ENCODE peak calls at places on chromosomes 12 and 14, in four cellular contexts. P is kidney, B is left ventricle myocardium inferior, Y is fibroblast of the aortic adventitia. V is an unnamed sample.

GRCh38 chr14:98592611-98593170 is 679.3 kb downstream of the BCL11B start:
- DNase-seq in P (no peak), B (no peak), Y (no peak), V (no peak)

GRCh38 chr12:62006076-62006732 is 254.0 kb upstream of the USP15 start:
- DNase-seq in P (no peak), B (no peak), Y (peak; percentile 42), V (peak; percentile 42)

GRCh38 chr12:50690923-50691322 is 73.0 kb upstream of the ATF1 start:
- DNase-seq in P (no peak), B (peak; percentile 46), Y (peak; percentile 22), V (peak; percentile 7)

GRCh38 chr12:121223283-121223946 is 13.5 kb downstream of the P2RX4 start:
- DNase-seq in P (peak; percentile 58), B (no peak), Y (no peak), V (no peak)

GRCh38 chr14:30223385-30223785 is 295.7 kb upstream of the PRKD1 start:
- DNase-seq in P (peak; percentile 88), B (peak; percentile 29), Y (peak; percentile 93), V (peak; percentile 94)

GRCh38 chr14:33359288-33359881 is 420.7 kb downstream of the NPAS3 start:
- DNase-seq in P (no peak), B (no peak), Y (no peak), V (no peak)

GRCh38 chr14:36207500-36207899 is 31.0 kb upstream of the PTCSC3 start:
- DNase-seq in P (no peak), B (no peak), Y (peak; percentile 13), V (no peak)

GRCh38 chr12:112524676-112525425 is 106.1 kb downstream of the PTPN11 start:
- DNase-seq in P (no peak), B (no peak), Y (peak; percentile 12), V (peak; percentile 40)

GRCh38 chr14:36094963-36095362 is 81.6 kb downstream of the PTCSC3 start:
- DNase-seq in P (no peak), B (no peak), Y (no peak), V (no peak)

GRCh38 chr14:59509101-59509500 is 24.8 kb downstream of the JKAMP start:
- DNase-seq in P (no peak), B (no peak), Y (no peak), V (no peak)

GRCh38 chr12:94979941-94980340 is 23.6 kb downstream of the NDUFA12 start:
- DNase-seq in P (no peak), B (no peak), Y (no peak), V (no peak)

GRCh38 chr12:94977766-94978468 is 25.6 kb downstream of the NDUFA12 start:
- DNase-seq in P (no peak), B (no peak), Y (no peak), V (no peak)

GRCh38 chr12:94982456-94982855 is 21.0 kb downstream of the NDUFA12 start:
- DNase-seq in P (no peak), B (no peak), Y (no peak), V (peak; percentile 5)

GRCh38 chr12:94983321-94983720 is 20.2 kb downstream of the NDUFA12 start:
- DNase-seq in P (no peak), B (no peak), Y (no peak), V (no peak)

GRCh38 chr12:94980577-94980976 is 22.9 kb downstream of the NDUFA12 start:
- DNase-seq in P (no peak), B (no peak), Y (peak; percentile 57), V (peak; percentile 56)
- TF ChIP-seq CTCF in P (no peak), B (peak; percentile 30), Y (peak; percentile 40), V (peak; percentile 47)

GRCh38 chr12:76558684-76559276 is 791 bp downstream of the OSBPL8 start:
- DNase-seq in P (peak; percentile 85), B (peak; percentile 52), Y (peak; percentile 33), V (peak; percentile 50)
- H3K4me3 ChIP-seq in P (peak overlapping the region; percentile 78), B (peak overlapping the region; percentile 94), Y (peak overlapping the region; percentile 96), V (peak overlapping the region; percentile 96)

DNA sequence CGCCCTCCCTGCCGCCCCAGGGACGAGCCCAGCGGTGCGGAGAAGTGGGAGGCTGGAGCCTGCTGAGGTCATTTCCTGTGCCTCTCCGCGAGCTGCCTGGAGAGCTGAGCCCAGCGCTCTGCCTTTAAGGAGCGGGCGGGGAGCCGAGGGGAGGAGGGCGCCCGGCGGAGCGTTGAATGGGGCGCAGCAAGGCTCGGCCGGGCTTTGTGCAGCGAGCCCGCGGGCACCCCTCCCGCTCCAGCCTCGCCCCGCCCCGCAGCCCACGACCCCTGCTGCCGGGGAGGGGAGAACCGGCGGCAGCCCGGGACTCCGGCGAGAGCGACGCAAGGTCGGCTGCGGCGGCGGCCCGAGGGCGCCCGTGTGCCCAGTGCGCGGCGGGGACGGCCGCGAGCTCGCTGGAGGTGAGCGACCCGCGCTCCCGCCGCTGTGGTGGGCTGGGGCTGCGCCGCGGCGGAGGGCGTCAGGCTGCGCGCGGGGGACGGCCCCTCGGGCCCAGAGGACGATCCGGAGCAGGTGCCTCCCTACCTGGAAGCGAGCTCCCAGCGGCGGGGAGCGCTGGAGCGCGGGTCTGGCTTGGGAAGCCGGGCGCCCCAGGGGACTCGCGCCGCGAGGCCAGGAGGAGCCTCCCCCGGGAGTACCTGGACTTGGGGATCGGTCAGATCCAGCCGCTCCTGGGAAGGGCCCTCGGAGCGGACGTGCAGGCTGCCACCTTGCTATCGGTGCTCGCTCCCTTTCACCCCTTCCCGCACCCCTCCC is at the start of gene PLEKHH1:
- DNase-seq in P (peak; percentile 92), B (peak; percentile 80), Y (peak; percentile 48), V (peak; percentile 65)
- TF ChIP-seq CTCF in P (no peak), B (no peak), Y (no peak), V (no peak)

GRCh38 chr12:53969588-53970259 is 3.2 kb upstream of the HOXC11 start:
- DNase-seq in P (no peak), B (no peak), Y (no peak), V (no peak)
- H3K4me3 ChIP-seq in P (no peak overlapping the region), B (no peak overlapping the region), Y (no peak overlapping the region), V (no peak overlapping the region)

GRCh38 chr12:31727197-31727596 is 1.6 kb downstream of the AMN1 start:
- DNase-seq in P (no peak), B (no peak), Y (no peak), V (no peak)

GRCh38 chr12:31729728-31730127 is 907 bp upstream of the AMN1 start:
- DNase-seq in P (no peak), B (no peak), Y (no peak), V (no peak)

GRCh38 chr12:31728289-31728916 is 418 bp downstream of the AMN1 start:
- DNase-seq in P (no peak), B (no peak), Y (no peak), V (no peak)

GRCh38 chr12:31726575-31726974 is 2.2 kb downstream of the AMN1 start:
- DNase-seq in P (no peak), B (no peak), Y (no peak), V (no peak)

GRCh38 chr12:31728917-31729640 is at the start of gene AMN1:
- DNase-seq in P (peak; percentile 100), B (peak; percentile 99), Y (peak; percentile 99), V (peak; percentile 100)
- TF ChIP-seq CTCF in P (peak; percentile 20), B (peak; percentile 39), Y (no peak), V (no peak)

DNA sequence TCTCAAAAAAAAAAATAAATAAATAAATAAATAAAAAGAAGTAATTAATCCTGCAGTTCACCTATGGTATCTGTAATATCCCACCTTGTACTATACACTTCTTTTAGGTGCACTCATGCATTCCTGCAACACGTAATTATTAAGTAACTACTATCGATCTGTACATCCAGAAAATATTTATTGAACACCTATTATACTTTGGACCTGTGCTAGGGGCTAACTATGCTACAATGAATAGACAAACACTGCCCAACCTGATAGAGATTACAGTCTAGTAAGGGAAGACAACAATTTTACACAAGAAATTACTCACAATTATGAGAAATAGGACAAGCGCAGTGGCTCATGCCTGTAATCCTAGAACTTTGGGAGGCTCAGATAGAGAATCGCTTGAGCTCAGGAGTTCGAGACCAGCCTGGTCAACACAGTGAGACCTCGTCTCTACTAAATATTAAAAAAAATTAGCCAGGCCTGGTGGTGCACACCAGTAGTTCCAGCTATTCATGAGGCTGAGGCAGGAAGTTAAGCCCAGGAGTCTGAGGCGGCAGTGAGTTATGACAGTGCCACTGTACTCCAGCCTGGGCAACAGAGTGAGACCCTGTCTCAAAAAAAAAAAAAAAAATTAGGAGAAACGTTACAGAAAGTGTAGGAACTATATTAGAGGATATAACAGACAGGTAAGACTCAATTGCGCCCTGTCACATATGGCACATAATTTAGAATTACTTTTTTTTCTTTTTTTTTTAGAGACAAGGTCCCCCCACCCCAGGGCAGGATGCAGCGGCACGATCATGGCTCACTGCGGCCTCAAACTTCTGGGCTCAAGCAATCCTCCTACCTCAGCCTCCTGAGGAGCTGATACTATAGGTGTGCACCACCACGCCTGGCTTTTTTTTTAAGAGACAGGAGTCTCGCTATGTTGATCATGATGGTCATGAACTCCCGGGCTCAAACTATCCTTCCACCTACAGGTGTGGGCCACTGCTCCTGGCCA is 1.2 kb downstream of the NRDE2 start:
- DNase-seq in P (no peak), B (no peak), Y (no peak), V (no peak)
- H3K4me3 ChIP-seq in P (peak overlapping the region; percentile 70), B (peak overlapping the region; percentile 73), Y (peak overlapping the region; percentile 77), V (peak overlapping the region; percentile 58)

GRCh38 chr12:4807813-4808212 is 87.6 kb downstream of the GALNT8 start:
- DNase-seq in P (no peak), B (no peak), Y (no peak), V (no peak)

GRCh38 chr12:4810219-4810671 is 90.0 kb downstream of the GALNT8 start:
- DNase-seq in P (no peak), B (no peak), Y (no peak), V (no peak)

GRCh38 chr12:4809013-4809448 is 88.8 kb downstream of the GALNT8 start:
- DNase-seq in P (no peak), B (no peak), Y (no peak), V (no peak)

GRCh38 chr12:4807116-4807783 is 87.0 kb downstream of the GALNT8 start:
- DNase-seq in P (no peak), B (no peak), Y (no peak), V (no peak)

DNA sequence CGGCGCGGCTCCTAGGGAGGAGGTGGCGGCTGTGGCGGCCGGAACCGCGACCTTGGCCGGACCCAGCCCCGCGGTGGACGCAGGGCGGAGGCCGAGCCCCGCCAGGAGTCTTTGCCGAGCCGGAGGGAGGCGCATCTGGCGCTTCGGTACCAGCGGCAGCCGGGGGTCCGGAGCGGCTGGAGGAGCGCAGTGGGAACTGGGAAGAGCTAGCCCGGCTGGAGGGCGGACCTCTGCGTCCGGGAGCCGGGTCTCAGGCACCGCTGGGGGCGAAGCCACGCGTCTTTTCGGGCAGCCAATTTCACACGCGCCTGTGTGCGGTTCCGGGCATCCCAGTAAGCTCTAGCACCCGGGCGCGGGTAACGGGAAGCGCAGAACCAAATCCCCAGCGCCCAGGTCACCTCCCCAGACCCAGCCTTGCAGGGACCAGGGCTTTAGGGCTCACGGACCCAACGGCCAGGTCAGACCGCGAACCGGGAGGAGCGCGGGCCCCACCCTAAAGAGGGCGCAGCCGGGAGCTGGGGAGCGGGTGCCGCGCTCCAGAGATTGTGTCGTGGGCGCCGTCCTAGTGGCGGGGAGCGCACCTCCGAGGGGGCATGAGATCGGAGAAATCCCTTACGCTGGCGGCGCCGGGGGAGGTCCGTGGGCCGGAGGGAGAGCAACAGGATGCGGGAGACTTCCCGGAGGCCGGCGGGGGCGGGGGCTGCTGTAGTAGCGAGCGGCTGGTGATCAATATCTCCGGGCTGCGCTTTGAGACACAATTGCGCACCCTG is 89.4 kb downstream of the GALNT8 start:
- DNase-seq in P (no peak), B (no peak), Y (no peak), V (no peak)
- TF ChIP-seq CTCF in P (no peak), B (no peak), Y (no peak), V (no peak)